ENCODE peak calls at places on chromosome 1, in ten cellular contexts. M is GM23248, V is fibroblast of lung, E is HCT116, U is endodermal cell, W is neural progenitor cell, N is PC-3, Q is SK-N-SH, R is endothelial cell of umbilical vein, T is GM12878. G is an unnamed sample.
A peak's percentile ranks its signal among the peaks of the same experiment; 100 is the strongest.

GRCh38 chr1:211024901-211025300 is 109.0 kb downstream of the KCNH1 start:
- DNase-seq in T (no peak), Q (no peak), E (no peak), U (no peak), W (no peak), V (no peak), R (no peak), M (no peak), N (no peak), G (no peak)

GRCh38 chr1:150256193-150256548 is 1.4 kb upstream of the CA14 start:
- DNase-seq in V (no peak), T (no peak), E (no peak), M (no peak), Q (no peak), U (no peak), R (no peak), N (no peak), W (no peak), G (no peak)

GRCh38 chr1:67256291-67257172 is 51.1 kb upstream of the IL12RB2 start:
- DNase-seq in Q (no peak), R (peak; percentile 64), E (no peak), V (no peak), U (no peak), T (no peak), N (no peak), M (peak; percentile 12), W (peak; percentile 45), G (no peak)

GRCh38 chr1:54490361-54491248 is 57.4 kb upstream of the ACOT11 start:
- DNase-seq in U (peak; percentile 92), W (peak; percentile 85), E (no peak), M (peak; percentile 32), T (no peak), N (no peak), V (no peak), Q (peak; percentile 73), R (no peak), G (peak; percentile 80)

GRCh38 chr1:33292726-33293340 is 28.1 kb downstream of the A3GALT2 start:
- DNase-seq in T (no peak), E (no peak), M (no peak), R (no peak), V (peak; percentile 39), U (no peak), Q (no peak), N (no peak), W (no peak), G (peak; percentile 76)

GRCh38 chr1:46112108-46112507 is 20.3 kb downstream of the PIK3R3 start:
- DNase-seq in U (no peak), R (no peak), M (no peak), N (no peak), Q (no peak), T (no peak), V (no peak), W (no peak), E (no peak), G (no peak)

GRCh38 chr1:236534164-236534651 is 10.4 kb downstream of the LGALS8 start:
- DNase-seq in N (peak; percentile 36), V (peak; percentile 84), M (peak; percentile 90), R (peak; percentile 56), W (no peak), Q (no peak), T (no peak), E (no peak), U (no peak), G (no peak)

GRCh38 chr1:92484472-92485373 is 2.0 kb downstream of the GFI1 start:
- DNase-seq in T (no peak), E (no peak), Q (peak; percentile 51), U (peak; percentile 86), M (peak; percentile 33), W (peak; percentile 80), V (no peak), N (peak; percentile 22), R (peak; percentile 23), G (peak; percentile 79)

GRCh38 chr1:117897551-117897950 is 31.9 kb downstream of the GDAP2 start:
- DNase-seq in V (peak; percentile 5), T (no peak), W (no peak), U (no peak), E (no peak), N (no peak), M (no peak), Q (no peak), R (peak; percentile 12), G (no peak)

GRCh38 chr1:55060133-55060999 is 21.0 kb downstream of the PCSK9 start:
- DNase-seq in M (peak; percentile 73), V (peak; percentile 8), Q (no peak), T (peak; percentile 4), N (no peak), R (no peak), U (no peak), E (no peak), W (no peak), G (no peak)

GRCh38 chr1:183871142-183871541 is 66.2 kb downstream of the RGL1 start:
- DNase-seq in U (no peak), E (peak; percentile 12), T (no peak), W (peak; percentile 20), R (peak; percentile 93), Q (no peak), M (peak; percentile 81), V (peak; percentile 74), N (peak; percentile 83), G (no peak)

GRCh38 chr1:153796786-153797659 is 21.8 kb downstream of the SLC27A3 start:
- DNase-seq in Q (peak; percentile 90), W (peak; percentile 83), R (peak; percentile 58), E (peak; percentile 42), U (peak; percentile 94), V (peak; percentile 42), M (peak; percentile 77), T (no peak), N (peak; percentile 92), G (no peak)

GRCh38 chr1:202018476-202019234 is 8.3 kb downstream of the ELF3 start:
- DNase-seq in E (peak; percentile 81), U (peak; percentile 72), W (no peak), Q (no peak), N (peak; percentile 89), R (no peak), V (peak; percentile 20), M (no peak), T (no peak), G (peak; percentile 89)

GRCh38 chr1:63414691-63415090 is 47.3 kb downstream of the ALG6 start:
- DNase-seq in M (no peak), Q (peak; percentile 27), R (no peak), U (no peak), V (no peak), N (no peak), E (no peak), W (no peak), T (no peak), G (no peak)

GRCh38 chr1:220045356-220046051 is 801 bp downstream of the EPRS1 start:
- DNase-seq in R (peak; percentile 41), Q (peak; percentile 22), U (no peak), M (no peak), N (peak; percentile 54), V (no peak), E (no peak), W (no peak), T (no peak), G (no peak)

DNA sequence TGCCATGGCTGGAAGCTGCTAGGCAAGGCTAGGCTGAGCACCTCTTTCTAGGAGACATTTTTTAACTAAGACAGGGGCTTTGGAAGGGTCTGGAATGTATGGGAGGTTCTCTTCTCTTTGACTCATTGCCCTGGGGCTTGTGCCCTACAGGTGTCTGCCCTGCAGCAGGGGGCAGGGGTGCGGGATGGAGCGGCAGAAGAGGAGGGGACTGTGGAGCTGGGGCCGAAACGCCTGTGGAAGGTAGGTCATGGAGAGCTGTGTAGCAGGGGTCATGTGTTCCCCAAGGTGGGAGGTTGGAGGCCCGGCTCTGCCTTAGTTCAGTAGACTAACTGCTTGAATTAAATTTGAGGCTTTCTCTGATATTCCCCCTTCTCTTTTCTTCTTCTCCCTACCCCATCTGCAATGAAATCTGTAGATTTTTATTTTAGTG is 18.3 kb downstream of the PPFIA4 start:
- DNase-seq in R (no peak), Q (no peak), U (no peak), W (no peak), M (no peak), T (no peak), N (no peak), V (no peak), E (no peak), G (peak; percentile 41)
- H3K4me1 ChIP-seq in R (no peaks in the 10 kb centered on the region), Q (peaks cover 6% of the 10 kb centered on the region), U (peaks cover 22% of the 10 kb centered on the region), W (peaks cover 6% of the 10 kb centered on the region), M (peaks cover 34% of the 10 kb centered on the region), T (no peaks in the 10 kb centered on the region), N (peaks cover 7% of the 10 kb centered on the region), V (peaks cover 12% of the 10 kb centered on the region), E (peaks cover 8% of the 10 kb centered on the region), G (peaks cover 5% of the 10 kb centered on the region)

GRCh38 chr1:234998174-234998741 is 130.4 kb downstream of the TOMM20 start:
- DNase-seq in R (peak; percentile 80), V (peak; percentile 65), T (no peak), W (no peak), N (peak; percentile 91), M (peak; percentile 71), Q (no peak), U (peak; percentile 84), E (peak; percentile 80), G (peak; percentile 88)
- H3K9me3 ChIP-seq in R (no peaks in the 10 kb centered on the region), V (no peaks in the 10 kb centered on the region), T (no peaks in the 10 kb centered on the region), W (no peaks in the 10 kb centered on the region), N (no peaks in the 10 kb centered on the region), M (no peaks in the 10 kb centered on the region), Q (no peaks in the 10 kb centered on the region), U (no peaks in the 10 kb centered on the region), E (no peaks in the 10 kb centered on the region), G (no peaks in the 10 kb centered on the region)

GRCh38 chr1:39639333-39640130 is at the start of gene HEYL:
- DNase-seq in W (peak; percentile 91), R (no peak), U (peak; percentile 95), T (no peak), E (peak; percentile 65), M (peak; percentile 59), V (peak; percentile 32), Q (no peak), N (no peak), G (peak; percentile 91)

GRCh38 chr1:39635871-39636210 is 3.6 kb downstream of the HEYL start:
- DNase-seq in V (no peak), R (no peak), U (no peak), E (no peak), T (no peak), Q (no peak), N (no peak), W (no peak), M (no peak), G (no peak)

GRCh38 chr1:39640861-39641260 is 1.4 kb upstream of the HEYL start:
- DNase-seq in U (no peak), V (no peak), T (no peak), E (no peak), M (no peak), Q (no peak), W (no peak), N (no peak), R (no peak), G (no peak)

GRCh38 chr1:39637301-39637700 is 2.1 kb downstream of the HEYL start:
- DNase-seq in W (no peak), U (no peak), N (no peak), Q (peak; percentile 79), V (no peak), M (no peak), T (no peak), R (no peak), E (no peak), G (no peak)

GRCh38 chr1:39638965-39639332 is 494 bp downstream of the HEYL start:
- DNase-seq in N (no peak), W (no peak), U (no peak), R (no peak), E (no peak), T (no peak), M (no peak), V (no peak), Q (no peak), G (no peak)
- H3K9ac ChIP-seq in N (no peak overlapping the region), W (no peak overlapping the region), U (no peak overlapping the region), R (no peak overlapping the region), E (peak overlapping the region; percentile 78), T (no peak overlapping the region), M (no peak overlapping the region), V (peak overlapping the region; percentile 48), Q (no peak overlapping the region), G (peak overlapping the region; percentile 2)

GRCh38 chr1:27005648-27006496 is 6.8 kb downstream of the TENT5B start:
- DNase-seq in E (no peak), U (peak; percentile 78), N (peak; percentile 59), R (no peak), M (no peak), V (no peak), W (no peak), Q (no peak), T (no peak), G (no peak)
- H3K4me1 ChIP-seq in E (peaks cover 71% of the 10 kb centered on the region), U (peaks cover 27% of the 10 kb centered on the region), N (peaks cover 62% of the 10 kb centered on the region), R (peaks cover 4% of the 10 kb centered on the region), M (peaks cover 21% of the 10 kb centered on the region), V (peaks cover 12% of the 10 kb centered on the region), W (peaks cover 37% of the 10 kb centered on the region), Q (peaks cover 13% of the 10 kb centered on the region), T (peaks cover 3% of the 10 kb centered on the region), G (peaks cover 4% of the 10 kb centered on the region)

G was measured in kidney.